ENCODE peak calls at places on chromosomes 7 and 10, in five cellular contexts. W is prostate gland, V is transverse colon, P is HCT116, Y is GM12892. Z is an unnamed sample.

GRCh38 chr7:2218444-2218785 is 14.3 kb downstream of the MAD1L1 start:
- DNase-seq in W (no peak), V (no peak), P (no peak), Y (no peak), Z (no peak)

GRCh38 chr10:14500172-14500765 is 169.5 kb upstream of the FRMD4A start:
- DNase-seq in W (no peak), V (peak; percentile 58), P (no peak), Y (no peak), Z (no peak)

GRCh38 chr10:14259696-14260595 is 70.8 kb downstream of the FRMD4A start:
- DNase-seq in W (peak; percentile 17), V (no peak), P (no peak), Y (no peak), Z (no peak)

GRCh38 chr10:24851595-24851994 is 100.8 kb downstream of the PRTFDC1 start:
- DNase-seq in W (no peak), V (peak; percentile 54), P (no peak), Y (no peak), Z (no peak)

GRCh38 chr10:91201213-91201996 is 19.1 kb upstream of the PCGF5 start:
- DNase-seq in W (no peak), V (no peak), P (no peak), Y (no peak), Z (no peak)

GRCh38 chr7:114786455-114786854 is 135.4 kb upstream of the MDFIC start:
- DNase-seq in W (no peak), V (no peak), P (no peak), Y (no peak), Z (no peak)

GRCh38 chr10:50291261-50291850 is 40.0 kb upstream of the ASAH2 start:
- DNase-seq in W (no peak), V (no peak), P (no peak), Y (no peak), Z (no peak)

GRCh38 chr7:50505553-50505952 is 55.4 kb upstream of the FIGNL1 start:
- DNase-seq in W (no peak), V (no peak), P (no peak), Y (no peak), Z (no peak)

DNA sequence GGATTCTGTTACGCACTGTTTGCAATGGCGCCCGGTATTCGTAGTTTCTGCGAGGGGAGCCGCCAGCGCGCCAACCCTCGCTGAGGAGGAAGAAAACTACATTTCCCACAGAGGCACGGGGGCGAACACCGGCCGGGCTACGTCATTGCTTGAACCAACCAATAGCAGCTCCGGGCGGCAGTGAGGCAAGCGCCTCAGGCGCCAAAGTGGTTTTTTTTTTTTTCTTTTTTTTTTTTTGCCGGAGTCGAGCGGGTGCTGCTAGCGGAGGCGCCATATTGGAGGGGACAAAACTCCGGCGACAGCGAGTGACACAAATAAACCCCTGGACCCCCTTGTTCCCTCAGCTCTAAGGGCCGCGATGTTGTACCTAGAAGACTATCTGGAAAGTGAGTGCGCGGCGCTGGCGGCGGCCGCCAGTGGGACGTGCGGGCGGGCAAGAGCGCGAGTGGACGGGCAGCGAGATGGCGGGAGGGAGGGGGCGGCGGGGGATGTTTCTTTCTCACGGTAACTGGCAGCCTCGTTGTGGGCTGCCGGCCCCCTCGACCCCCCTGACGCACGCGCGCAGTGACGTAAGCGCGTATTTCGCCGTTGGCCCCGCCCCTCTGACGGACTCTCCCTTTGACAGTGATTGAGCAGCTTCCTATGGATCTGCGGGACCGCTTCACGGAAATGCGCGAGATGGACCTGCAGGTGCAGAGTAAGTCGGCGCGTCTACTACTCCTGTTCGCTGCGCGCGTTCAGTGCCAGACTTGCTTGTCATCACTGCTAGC is at the start of gene ING3:
- DNase-seq in W (peak; percentile 98), V (peak; percentile 98), P (peak; percentile 95), Y (peak; percentile 41), Z (peak; percentile 50)
- TF ChIP-seq POLR2A in W (peak; percentile 59), V (peak; percentile 57), P (no peak), Y (peak; percentile 80), Z (peak; percentile 75)

GRCh38 chr10:66892833-66893232 is 33.0 kb upstream of the LRRTM3 start:
- DNase-seq in W (no peak), V (no peak), P (no peak), Y (no peak), Z (no peak)

GRCh38 chr10:66888237-66888636 is 37.6 kb upstream of the LRRTM3 start:
- DNase-seq in W (no peak), V (no peak), P (no peak), Y (no peak), Z (no peak)

GRCh38 chr10:66881814-66882213 is 44.0 kb upstream of the LRRTM3 start:
- DNase-seq in W (no peak), V (no peak), P (no peak), Y (no peak), Z (no peak)

GRCh38 chr10:66882271-66882670 is 43.6 kb upstream of the LRRTM3 start:
- DNase-seq in W (no peak), V (no peak), P (no peak), Y (no peak), Z (no peak)

GRCh38 chr10:66886848-66887247 is 39.0 kb upstream of the LRRTM3 start:
- DNase-seq in W (no peak), V (no peak), P (no peak), Y (no peak), Z (no peak)
- TF ChIP-seq POLR2AphosphoS5 in W (no peak), V (no peak), P (no peak), Y (no peak), Z (no peak)

GRCh38 chr7:1176891-1177373 is 16.9 kb upstream of the ZFAND2A start:
- DNase-seq in W (no peak), V (peak; percentile 88), P (peak; percentile 72), Y (peak; percentile 43), Z (peak; percentile 62)
- TF ChIP-seq POLR2A in W (no peak), V (no peak), P (no peak), Y (no peak), Z (no peak)

DNA sequence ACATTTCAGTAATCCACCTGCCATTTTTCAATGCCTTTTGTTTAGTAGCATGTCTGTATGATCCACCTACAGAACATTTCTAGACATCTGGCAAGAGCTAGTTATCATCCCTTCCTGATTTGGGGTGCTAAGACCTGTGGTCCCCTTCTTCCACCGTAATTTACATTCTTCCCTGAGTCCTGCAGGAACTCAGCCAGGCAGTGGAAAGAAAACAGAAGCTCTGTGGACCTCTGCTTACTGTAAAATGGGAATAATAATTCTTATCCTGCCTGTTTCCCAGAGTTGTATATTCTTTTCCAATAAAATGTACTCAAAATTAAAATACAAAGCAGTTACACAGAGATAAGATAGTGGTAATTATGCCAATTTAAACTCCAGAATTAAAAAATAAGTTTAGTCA is 126.9 kb downstream of the TCF7L2 start:
- DNase-seq in W (no peak), V (no peak), P (no peak), Y (no peak), Z (no peak)
- TF ChIP-seq POLR2AphosphoS5 in W (no peak), V (no peak), P (peak; percentile 13), Y (no peak), Z (no peak)

GRCh38 chr7:44999245-45000095 is 531 bp upstream of the CCM2 start:
- DNase-seq in W (peak; percentile 100), V (peak; percentile 100), P (peak; percentile 96), Y (peak; percentile 78), Z (peak; percentile 81)
- TF ChIP-seq POLR2A in W (no peak), V (peak; percentile 27), P (peak; percentile 41), Y (peak; percentile 10), Z (no peak)

Z was measured in GM12891.